ENCODE peak calls at places on chromosomes 4 and X, in four cellular contexts. K, M, X and U are unnamed samples.

GRCh38 chr4:60216752-60217151 is 983.4 kb upstream of the ADGRL3 start:
- DNase-seq in K (no peak), M (no peak), X (no peak), U (no peak)

GRCh38 chr4:123783091-123783765 is 386.6 kb downstream of the SPRY1 start:
- DNase-seq in K (no peak), M (no peak), X (no peak), U (no peak)

GRCh38 chr4:69760455-69760854 is at the start of gene SULT1B1:
- DNase-seq in K (no peak), M (no peak), X (no peak), U (no peak)

GRCh38 chrX:16445166-16445752 is 204.7 kb upstream of the S100G start:
- DNase-seq in K (peak), M (peak), X (peak), U (peak)

GRCh38 chr4:40587826-40588225 is 41.8 kb downstream of the RBM47 start:
- DNase-seq in K (no peak), M (no peak), X (no peak), U (no peak)

GRCh38 chr4:38983756-38984647 is 48.2 kb downstream of the TMEM156 start:
- DNase-seq in K (no peak), M (no peak), X (no peak), U (no peak)

GRCh38 chr4:138263438-138263837 is 21.3 kb upstream of the SLC7A11 start:
- DNase-seq in K (no peak), M (no peak), X (no peak), U (no peak)

GRCh38 chrX:41010188-41010846 is 74.9 kb upstream of the USP9X start:
- DNase-seq in K (peak), M (peak), X (no peak), U (peak)

GRCh38 chrX:152949114-152949513 is 44.8 kb downstream of the PNMA5 start:
- DNase-seq in K (no peak), M (no peak), X (no peak), U (no peak)

GRCh38 chrX:10242036-10242435 is 85.3 kb downstream of the CLCN4 start:
- DNase-seq in K (no peak), M (no peak), X (peak), U (no peak)

GRCh38 chrX:9278475-9279270 is 186.2 kb upstream of the TBL1X start:
- DNase-seq in K (no peak), M (no peak), X (no peak), U (no peak)

GRCh38 chr4:17283251-17283650 is 228.6 kb downstream of the QDPR start:
- DNase-seq in K (no peak), M (no peak), X (no peak), U (no peak)

GRCh38 chr4:81142744-81143143 is 72.3 kb downstream of the PRKG2 start:
- DNase-seq in K (no peak), M (no peak), X (peak), U (no peak)

GRCh38 chrX:4547218-4547836 is 833.9 kb upstream of the PRKX start:
- DNase-seq in K (peak), M (peak), X (peak), U (peak)

GRCh38 chrX:44082829-44083228 is 109.6 kb upstream of the NDP start:
- DNase-seq in K (no peak), M (no peak), X (no peak), U (no peak)

GRCh38 chr4:33924239-33924638 is 2320.1 kb downstream of the ARAP2 start:
- DNase-seq in K (peak), M (no peak), X (no peak), U (no peak)

GRCh38 chr4:64230709-64231310 is 178.4 kb downstream of the TECRL start:
- DNase-seq in K (no peak), M (no peak), X (peak), U (no peak)